ENCODE peak calls at places on chromosome 21, in seven cellular contexts. I is Right ventricle myocardium superior; P is ecto neural progenitor cell; A is dermis blood vessel endothelial cell; J is activated CD4-positive, alpha-beta memory T cell treated with anti-CD3 and anti-CD28 coated beads, Interleukin-2, amount 10 ng/mL, durations not matched to agents 7 days and 5 days; O is nucleus accumbens; H is OCI-LY7. W is an unnamed sample.
A peak's percentile ranks its signal among the peaks of the same experiment; 100 is the strongest.

GRCh38 chr21:39867198-39867650 is at the start of gene PCP4:
- DNase-seq in I (no peak), P (peak; percentile 83), A (peak; percentile 20), J (peak; percentile 23), O (peak; percentile 70), H (peak; percentile 39), W (peak; percentile 91)

GRCh38 chr21:28216976-28217523 is 775.6 kb downstream of the LTN1 start:
- DNase-seq in I (no peak), P (no peak), A (no peak), J (no peak), O (no peak), H (no peak), W (no peak)

GRCh38 chr21:32888971-32889370 is 117.4 kb upstream of the PAXBP1 start:
- DNase-seq in I (no peak), P (no peak), A (no peak), J (no peak), O (no peak), H (no peak), W (no peak)

GRCh38 chr21:44317871-44318270 is 18.0 kb downstream of the PFKL start:
- DNase-seq in I (no peak), P (no peak), A (no peak), J (no peak), O (no peak), H (no peak), W (no peak)

GRCh38 chr21:35159881-35160280 is 110.8 kb upstream of the RUNX1 start:
- DNase-seq in I (no peak), P (no peak), A (no peak), J (no peak), O (no peak), H (no peak), W (no peak)

GRCh38 chr21:28885853-28886177 is 106.9 kb downstream of the LTN1 start:
- DNase-seq in I (no peak), P (no peak), A (no peak), J (no peak), O (no peak), H (no peak), W (no peak)

GRCh38 chr21:34824314-34824713 is 155.5 kb downstream of the CLIC6 start:
- DNase-seq in I (no peak), P (no peak), A (no peak), J (no peak), O (no peak), H (no peak), W (no peak)

GRCh38 chr21:37984416-37984815 is 68.2 kb upstream of the KCNJ6 start:
- DNase-seq in I (no peak), P (no peak), A (no peak), J (no peak), O (no peak), H (no peak), W (no peak)

GRCh38 chr21:45076245-45076661 is 1.9 kb downstream of the ADARB1 start:
- DNase-seq in I (no peak), P (no peak), A (no peak), J (peak; percentile 33), O (no peak), H (no peak), W (no peak)

GRCh38 chr21:27268290-27268689 is 301.4 kb upstream of the ADAMTS5 start:
- DNase-seq in I (no peak), P (no peak), A (no peak), J (no peak), O (no peak), H (no peak), W (peak; percentile 56)

GRCh38 chr21:17911628-17912027 is 92.5 kb upstream of the C21orf91 start:
- DNase-seq in I (no peak), P (no peak), A (no peak), J (no peak), O (no peak), H (no peak), W (no peak)

GRCh38 chr21:36419996-36420395 is 34.8 kb downstream of the CHAF1B start:
- DNase-seq in I (peak; percentile 79), P (peak; percentile 85), A (peak; percentile 97), J (peak; percentile 51), O (peak; percentile 49), H (peak; percentile 63), W (peak; percentile 97)

W was measured in left kidney.